ENCODE peak calls at places on chromosomes 7 and 10, in seven cellular contexts. M, I, A, S, G, N and E are unnamed samples. For H3K27me3, H3K9me3 and H3K4me1, the result is how much of the 10 kb centered on the place peaks cover.

GRCh38 chr7:140225562-140226249 is 48.9 kb upstream of the KDM7A start:
- DNase-seq in N (no peak), G (no peak), A (no peak), S (no peak), I (no peak), M (peak), E (no peak)

GRCh38 chr10:98242823-98243222 is 25.2 kb downstream of the LOXL4 start:
- DNase-seq in I (no peak), G (no peak), A (peak), N (no peak), S (no peak), M (no peak), E (no peak)

GRCh38 chr7:134936893-134937520 is 49.3 kb upstream of the AGBL3 start:
- DNase-seq in I (no peak), A (no peak), N (no peak), G (no peak), M (no peak), S (no peak), E (no peak)

GRCh38 chr7:901388-902154 is 25.2 kb downstream of the GET4 start:
- DNase-seq in I (peak), M (peak), N (no peak), G (peak), A (peak), S (peak), E (no peak)

GRCh38 chr10:57694956-57695605 is 572.6 kb downstream of the IPMK start:
- DNase-seq in I (no peak), N (no peak), G (no peak), M (no peak), A (peak), S (no peak), E (no peak)

GRCh38 chr7:99102809-99103690 is 40.9 kb downstream of the SMURF1 start:
- DNase-seq in I (no peak), G (no peak), M (no peak), N (no peak), S (no peak), A (peak), E (no peak)

GRCh38 chr7:27175626-27176342 is 1.7 kb upstream of the HOXA10 start:
- DNase-seq in M (no peak), A (no peak), N (no peak), I (peak), G (peak), S (no peak), E (no peak)

GRCh38 chr10:113576853-113577252 is 24.0 kb downstream of the HABP2 start:
- DNase-seq in M (no peak), A (peak), I (no peak), N (no peak), G (no peak), S (no peak), E (no peak)

GRCh38 chr10:61175331-61175730 is 231.3 kb upstream of the RHOBTB1 start:
- DNase-seq in S (no peak), N (no peak), I (no peak), M (no peak), G (no peak), A (no peak), E (no peak)

GRCh38 chr7:23093546-23093945 is 12.0 kb upstream of the KLHL7 start:
- DNase-seq in S (no peak), G (no peak), N (no peak), I (no peak), A (peak), M (no peak), E (no peak)

GRCh38 chr7:107213193-107213788 is 44.5 kb downstream of the HBP1 start:
- DNase-seq in G (peak), S (no peak), N (no peak), I (peak), M (no peak), A (no peak), E (no peak)

GRCh38 chr10:73591578-73591902 is 398 bp upstream of the USP54 start:
- DNase-seq in A (no peak), M (no peak), S (no peak), I (no peak), G (no peak), N (no peak), E (no peak)

GRCh38 chr10:30782543-30783461 is 153.2 kb upstream of the LYZL2 start:
- DNase-seq in N (no peak), S (no peak), A (peak), I (no peak), G (no peak), M (no peak), E (no peak)

GRCh38 chr7:91353923-91354322 is 89.7 kb downstream of the FZD1 start:
- DNase-seq in M (no peak), N (no peak), G (no peak), S (no peak), I (no peak), A (no peak), E (no peak)

GRCh38 chr7:45035371-45035770 is 35.4 kb downstream of the CCM2 start:
- DNase-seq in G (no peak), S (no peak), M (no peak), I (no peak), N (no peak), A (no peak), E (no peak)

GRCh38 chr10:132141526-132142395 is 45.0 kb upstream of the DPYSL4 start:
- DNase-seq in A (no peak), M (no peak), G (no peak), I (peak), S (no peak), N (no peak), E (no peak)

GRCh38 chr7:132560105-132560504 is 16.2 kb downstream of the PLXNA4 start:
- DNase-seq in M (no peak), N (no peak), A (no peak), G (no peak), S (no peak), I (no peak), E (no peak)
- H3K27me3 ChIP-seq in M (under half), N (under half), A (under half), G (under half), S (under half), I (under half), E (under half)

DNA sequence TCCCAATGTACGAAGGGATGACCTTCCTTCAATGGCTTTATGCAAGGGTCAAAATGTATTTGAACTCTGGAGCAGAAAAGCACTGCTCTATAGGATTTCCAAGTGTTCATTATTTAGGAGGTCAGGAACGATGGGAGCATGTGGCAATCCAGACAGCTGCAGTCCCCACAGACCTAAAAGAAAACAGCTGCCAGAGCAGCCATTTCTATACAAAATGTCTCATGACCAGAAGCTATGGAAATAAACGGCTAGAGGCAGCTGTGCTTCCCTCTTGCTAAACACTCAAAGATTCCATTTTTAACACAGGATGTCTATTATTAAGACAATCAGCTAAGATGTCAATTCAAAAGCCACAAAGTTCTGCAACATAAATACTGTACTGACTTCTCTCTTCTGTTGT is 879.1 kb upstream of the C7orf33 start:
- DNase-seq in N (no peak), S (no peak), M (no peak), A (no peak), I (no peak), G (no peak), E (no peak)
- H3K9me3 ChIP-seq in N (under half), S (under half), M (under half), A (under half), I (under half), G (under half), E (under half)

GRCh38 chr10:33102071-33102470 is 144.0 kb upstream of the ITGB1 start:
- DNase-seq in N (no peak), M (no peak), I (no peak), S (no peak), A (no peak), G (no peak), E (no peak)

GRCh38 chr10:33099748-33100147 is 141.7 kb upstream of the ITGB1 start:
- DNase-seq in A (no peak), I (no peak), N (no peak), M (no peak), S (no peak), G (no peak), E (no peak)

GRCh38 chr10:33100996-33101747 is 143.1 kb upstream of the ITGB1 start:
- DNase-seq in S (no peak), G (no peak), M (no peak), N (no peak), A (no peak), I (no peak), E (peak)

GRCh38 chr10:33095867-33096479 is 137.9 kb upstream of the ITGB1 start:
- DNase-seq in M (no peak), G (peak), N (no peak), S (no peak), A (no peak), I (no peak), E (no peak)

GRCh38 chr10:33098966-33099663 is 141.1 kb upstream of the ITGB1 start:
- DNase-seq in M (no peak), S (no peak), I (no peak), A (no peak), N (no peak), G (no peak), E (no peak)
- H3K4me1 ChIP-seq in M (under half), S (under half), I (under half), A (under half), N (under half), G (under half), E (under half)

GRCh38 chr7:128164955-128165670 is 76.0 kb upstream of the LEP start:
- DNase-seq in M (no peak), S (no peak), G (peak), N (no peak), A (no peak), I (no peak), E (no peak)
- H3K27me3 ChIP-seq in M (under half), S (under half), G (under half), N (under half), A (under half), I (under half), E (under half)

GRCh38 chr7:158372400-158373302 is 215.0 kb downstream of the PTPRN2 start:
- DNase-seq in S (no peak), N (no peak), G (no peak), A (no peak), I (no peak), M (no peak), E (no peak)
- H3K9me3 ChIP-seq in S (under half), N (under half), G (under half), A (under half), I (under half), M (under half), E (under half)

DNA sequence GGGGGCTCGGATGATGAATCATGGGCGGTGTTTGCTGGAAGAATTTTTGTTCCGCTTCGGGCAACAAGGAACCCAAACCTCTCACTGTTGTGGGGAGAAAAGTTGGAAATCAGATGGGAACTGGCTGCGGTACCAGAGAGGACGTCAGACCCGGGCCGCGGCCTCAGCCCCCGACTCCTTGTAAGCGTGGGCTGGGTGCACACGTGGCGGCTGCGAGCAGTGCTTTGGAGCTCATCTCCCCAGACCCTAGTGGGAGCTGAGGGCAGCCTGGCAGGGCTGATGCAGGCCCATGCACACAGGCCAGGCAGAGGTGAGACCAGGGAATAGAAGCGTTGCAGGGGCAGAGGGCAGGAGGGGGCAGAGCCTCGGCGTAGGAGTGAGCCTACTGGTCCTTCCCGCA is 136.5 kb downstream of the FAM53B start:
- DNase-seq in S (no peak), M (no peak), N (no peak), A (no peak), G (no peak), I (no peak), E (no peak)
- H3K4me1 ChIP-seq in S (under half), M (under half), N (under half), A (under half), G (under half), I (under half), E (under half)

DNA sequence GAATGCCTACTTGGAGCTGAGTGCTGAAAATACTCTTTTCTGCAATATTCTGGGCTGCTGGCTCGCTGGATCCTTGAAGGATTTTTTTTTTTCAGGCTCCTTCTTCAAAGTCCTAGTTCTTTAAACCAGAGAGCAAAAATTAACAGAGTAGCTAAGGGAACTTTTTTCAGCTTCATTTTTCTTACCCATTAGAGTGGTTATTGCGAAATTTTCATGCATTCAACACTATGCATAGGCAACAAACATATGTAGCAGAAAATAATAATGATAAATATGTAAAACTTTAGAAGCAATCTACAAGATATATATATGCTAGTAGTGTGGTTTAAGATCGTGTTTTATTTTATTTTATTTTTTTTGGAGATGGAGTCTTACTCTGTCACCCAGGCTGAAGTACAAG is 264.6 kb downstream of the SFMBT2 start:
- DNase-seq in G (no peak), I (no peak), S (no peak), A (no peak), M (no peak), N (no peak), E (no peak)
- H3K27me3 ChIP-seq in G (under half), I (under half), S (under half), A (under half), M (under half), N (under half), E (under half)

DNA sequence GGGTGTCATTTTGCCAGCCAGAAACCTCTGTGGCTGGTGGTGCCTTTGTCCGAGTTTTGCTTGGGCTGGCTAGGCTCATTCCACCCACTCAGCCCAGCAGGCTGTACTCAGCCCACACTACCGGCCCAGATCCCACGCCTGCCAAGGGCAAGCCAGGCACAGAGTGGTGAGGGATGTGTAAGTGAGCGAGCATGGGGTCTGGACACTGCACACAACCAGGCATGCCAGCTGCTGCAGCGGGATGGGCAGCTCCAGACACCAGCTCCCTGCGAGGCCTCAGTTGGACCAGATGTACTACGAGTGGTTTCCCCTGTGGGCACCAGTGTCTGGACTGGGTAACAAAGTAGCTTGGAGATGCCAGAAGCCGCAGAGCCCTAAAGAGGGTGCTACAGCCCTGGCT is 134.2 kb upstream of the C7orf33 start:
- DNase-seq in N (no peak), M (no peak), I (no peak), A (no peak), G (no peak), S (no peak), E (no peak)
- H3K9me3 ChIP-seq in N (under half), M (under half), I (under half), A (under half), G (under half), S (under half), E (under half)